ENCODE peak calls at places on chromosomes 13 and 19, in six cellular contexts. Z is brain microvascular endothelial cell, I is lower leg skin, L is Peyer's patch, F is DND-41, B is AG09319. O is an unnamed sample.

GRCh38 chr13:93818345-93818744 is 591.7 kb downstream of the GPC6 start:
- DNase-seq in I (no peak), F (no peak), B (no peak), Z (no peak), L (no peak), O (no peak)

GRCh38 chr13:30690282-30691188 is 44.8 kb upstream of the ALOX5AP start:
- DNase-seq in L (peak), Z (peak), F (peak), I (peak), B (peak), O (peak)

GRCh38 chr13:57352114-57352513 is 185.1 kb downstream of the PRR20E start:
- DNase-seq in B (no peak), F (no peak), L (no peak), Z (no peak), I (no peak), O (no peak)

GRCh38 chr13:114035186-114035582 is 61.3 kb upstream of the C13orf46 start:
- DNase-seq in Z (no peak), I (no peak), F (no peak), L (no peak), B (no peak), O (no peak)

GRCh38 chr13:24276310-24276709 is 33.1 kb upstream of the C1QTNF9 start:
- DNase-seq in F (no peak), L (no peak), I (no peak), Z (no peak), B (no peak), O (no peak)

GRCh38 chr13:60379837-60380236 is 17.2 kb upstream of the TDRD3 start:
- DNase-seq in F (no peak), I (no peak), B (no peak), L (no peak), Z (no peak), O (no peak)

GRCh38 chr13:76720416-76720815 is 165.8 kb downstream of the KCTD12 start:
- DNase-seq in L (no peak), F (no peak), I (no peak), Z (no peak), B (no peak), O (no peak)

GRCh38 chr19:13597625-13598024 is 91.3 kb upstream of the CACNA1A start:
- DNase-seq in L (peak), F (peak), I (no peak), Z (peak), B (peak), O (peak)

GRCh38 chr13:83563499-83563898 is 318.8 kb downstream of the SLITRK1 start:
- DNase-seq in F (no peak), Z (no peak), I (no peak), B (no peak), L (no peak), O (no peak)

GRCh38 chr19:46537136-46538097 is 41.8 kb upstream of the PNMA8B start:
- DNase-seq in F (peak), I (peak), B (no peak), L (peak), Z (peak), O (peak)

GRCh38 chr13:91304740-91305139 is 42.7 kb upstream of the MIR17HG start:
- DNase-seq in B (no peak), L (no peak), Z (no peak), F (no peak), I (no peak), O (no peak)

GRCh38 chr13:99357149-99357596 is 50.0 kb upstream of the GPR183 start:
- DNase-seq in B (peak), L (no peak), Z (peak), F (no peak), I (no peak), O (peak)

GRCh38 chr13:111034811-111035210 is 80.3 kb upstream of the ARHGEF7 start:
- DNase-seq in L (no peak), B (no peak), I (no peak), F (no peak), Z (peak), O (peak)

GRCh38 chr19:46990998-46991676 is 28.5 kb upstream of the NPAS1 start:
- DNase-seq in L (peak), B (peak), F (peak), Z (peak), I (peak), O (peak)

GRCh38 chr19:47813304-47813994 is 8.3 kb upstream of the CRX start:
- DNase-seq in B (peak), L (peak), I (peak), F (peak), Z (peak), O (peak)

GRCh38 chr13:82654851-82655517 is 1227.3 kb downstream of the SLITRK1 start:
- DNase-seq in F (no peak), I (peak), Z (peak), B (peak), L (no peak), O (peak)

GRCh38 chr13:100290165-100290801 is 201.4 kb downstream of the PCCA start:
- DNase-seq in I (no peak), F (no peak), B (no peak), L (no peak), Z (no peak), O (no peak)

DNA sequence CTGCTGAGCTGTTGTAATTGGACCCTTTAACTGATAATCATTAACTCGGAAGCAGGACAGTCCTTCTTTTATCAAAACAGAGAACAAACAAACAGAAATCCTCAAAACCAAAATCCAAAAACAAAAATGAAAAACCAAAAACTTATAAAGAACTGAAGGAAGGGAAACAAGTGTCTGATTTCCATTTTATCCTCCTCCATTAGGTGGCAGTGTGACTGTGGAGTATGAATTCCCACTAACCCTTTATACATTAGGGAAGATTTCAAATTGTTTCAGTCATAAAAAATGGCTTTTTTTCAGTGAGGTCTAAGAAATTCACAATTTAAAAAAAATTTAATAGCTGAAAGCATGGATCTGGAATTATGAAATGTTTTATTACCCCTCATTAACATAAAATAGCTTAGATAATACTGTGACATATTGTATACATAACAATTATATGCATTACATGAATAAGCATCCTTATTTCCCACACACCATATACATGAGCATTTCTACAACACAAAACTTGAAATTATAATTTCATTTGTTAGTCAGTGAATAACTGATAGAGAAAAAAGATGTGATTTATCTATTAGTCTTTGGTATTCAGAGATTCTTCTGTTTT is 1074.3 kb upstream of the PCDH9 start:
- DNase-seq in F (no peak), I (no peak), Z (no peak), L (no peak), B (no peak), O (no peak)
- TF ChIP-seq CTCF in F (peak), I (no peak), Z (peak), L (no peak), B (peak), O (peak)

DNA sequence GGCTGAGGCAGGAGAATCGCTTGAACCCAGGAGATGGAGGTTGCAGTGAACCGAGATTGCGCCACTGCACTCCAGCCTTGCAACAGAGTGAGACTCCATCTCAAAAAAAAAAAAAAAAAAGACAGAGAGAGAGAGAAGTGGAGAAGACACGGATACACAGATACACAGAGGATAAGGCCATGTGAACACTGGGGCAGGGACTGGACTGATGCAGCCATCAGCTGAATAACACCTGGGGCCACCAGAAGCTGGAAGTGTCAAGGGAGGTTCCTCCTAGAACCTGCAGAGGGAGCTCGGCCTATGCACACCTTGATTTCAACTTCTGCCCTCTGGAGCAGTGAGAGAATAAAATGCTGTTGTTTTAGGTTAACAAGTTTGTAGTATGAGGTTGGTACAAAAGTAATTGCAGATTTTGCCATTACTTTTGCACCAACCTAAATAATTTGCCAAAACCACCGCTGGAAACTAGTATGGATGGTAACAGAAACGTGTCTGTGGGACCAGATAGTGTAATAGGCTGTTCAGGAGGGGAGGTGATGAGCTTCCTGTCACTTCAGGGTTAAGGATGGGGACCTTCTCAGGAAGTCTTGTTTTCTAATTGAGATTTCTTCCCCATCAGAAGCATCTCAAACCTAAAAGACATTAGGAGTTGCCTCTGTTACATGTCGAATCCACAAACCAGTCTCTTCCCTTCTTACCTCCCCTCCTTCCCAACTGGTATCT is 36.4 kb upstream of the IGSF23 start:
- DNase-seq in B (no peak), L (no peak), I (peak), F (peak), Z (peak), O (peak)
- TF ChIP-seq CTCF in B (peak), L (no peak), I (no peak), F (peak), Z (peak), O (peak)

GRCh38 chr13:108609353-108609752 is 20.1 kb upstream of the MYO16 start:
- DNase-seq in L (no peak), F (no peak), Z (no peak), B (peak), I (no peak), O (no peak)
- TF ChIP-seq CTCF in L (no peak), F (peak), Z (peak), B (peak), I (no peak), O (peak)

GRCh38 chr19:1571358-1571757 is 3.2 kb upstream of the MEX3D start:
- DNase-seq in B (no peak), L (no peak), F (no peak), I (no peak), Z (no peak), O (no peak)

GRCh38 chr19:1570836-1571235 is 2.7 kb upstream of the MEX3D start:
- DNase-seq in B (no peak), F (no peak), Z (no peak), I (no peak), L (no peak), O (no peak)

GRCh38 chr19:1574354-1574753 is 6.2 kb upstream of the MEX3D start:
- DNase-seq in F (no peak), I (no peak), B (no peak), Z (no peak), L (no peak), O (no peak)

GRCh38 chr19:1574763-1575162 is 6.6 kb upstream of the MEX3D start:
- DNase-seq in F (no peak), L (no peak), I (no peak), Z (no peak), B (no peak), O (no peak)

GRCh38 chr19:1572795-1573194 is 4.7 kb upstream of the MEX3D start:
- DNase-seq in F (no peak), B (no peak), L (no peak), Z (no peak), I (no peak), O (no peak)
- TF ChIP-seq CTCF in F (no peak), B (no peak), L (no peak), Z (no peak), I (no peak), O (no peak)

GRCh38 chr13:36046672-36047071 is 84.5 kb downstream of the DCLK1 start:
- DNase-seq in L (no peak), I (no peak), B (no peak), Z (no peak), F (no peak), O (no peak)
- TF ChIP-seq CTCF in L (no peak), I (no peak), B (no peak), Z (no peak), F (no peak), O (no peak)

DNA sequence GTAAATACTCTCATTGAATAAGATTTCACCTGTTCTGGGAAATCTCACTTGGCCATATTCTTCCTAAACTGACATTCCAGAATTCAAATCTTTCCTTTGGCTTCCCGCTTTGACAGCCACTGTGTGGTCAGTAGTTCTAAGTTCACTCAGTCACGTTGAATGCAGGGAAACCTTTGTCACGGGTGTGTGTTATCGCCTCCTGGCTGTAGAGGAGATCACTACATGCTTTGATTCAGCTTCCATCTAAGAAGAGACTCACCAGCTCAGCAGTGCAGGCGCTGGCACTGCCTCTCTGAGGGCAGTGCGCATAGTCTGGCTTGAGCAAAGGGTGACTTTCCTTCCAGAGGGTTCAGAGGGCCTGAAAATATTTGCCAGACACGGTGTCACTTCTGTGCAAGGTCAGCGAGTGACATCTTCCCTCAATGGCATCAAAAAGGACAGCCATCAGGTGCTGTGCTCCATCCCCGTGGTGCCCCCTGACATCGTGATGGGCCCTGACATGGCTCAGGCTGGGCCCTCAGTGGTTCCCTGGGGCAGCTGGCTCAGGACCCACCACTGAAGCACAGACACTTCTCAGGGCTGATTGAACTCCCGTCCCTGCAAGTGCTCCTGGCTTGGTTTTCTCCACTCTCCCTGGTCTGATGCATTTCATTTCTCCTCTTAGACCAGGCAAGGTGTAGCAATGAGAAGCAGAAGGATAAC is 635.4 kb upstream of the ARGLU1 start:
- DNase-seq in B (no peak), F (peak), Z (peak), L (no peak), I (no peak), O (peak)
- TF ChIP-seq CTCF in B (peak), F (peak), Z (peak), L (no peak), I (no peak), O (peak)

GRCh38 chr19:55325172-55325571 is at the start of gene TMEM150B:
- DNase-seq in B (no peak), I (no peak), F (no peak), L (no peak), Z (no peak), O (no peak)
- TF ChIP-seq CTCF in B (no peak), I (no peak), F (no peak), L (no peak), Z (no peak), O (no peak)

GRCh38 chr19:23686622-23687423 is at the start of gene ZNF675:
- DNase-seq in B (peak), Z (peak), F (peak), L (peak), I (peak), O (peak)
- TF ChIP-seq CTCF in B (peak), Z (peak), F (no peak), L (no peak), I (no peak), O (peak)

GRCh38 chr13:43981091-43981490 is 101.4 kb downstream of the LACC1 start:
- DNase-seq in F (no peak), B (no peak), L (no peak), I (no peak), Z (no peak), O (no peak)
- TF ChIP-seq CTCF in F (no peak), B (no peak), L (no peak), I (no peak), Z (peak), O (peak)

DNA sequence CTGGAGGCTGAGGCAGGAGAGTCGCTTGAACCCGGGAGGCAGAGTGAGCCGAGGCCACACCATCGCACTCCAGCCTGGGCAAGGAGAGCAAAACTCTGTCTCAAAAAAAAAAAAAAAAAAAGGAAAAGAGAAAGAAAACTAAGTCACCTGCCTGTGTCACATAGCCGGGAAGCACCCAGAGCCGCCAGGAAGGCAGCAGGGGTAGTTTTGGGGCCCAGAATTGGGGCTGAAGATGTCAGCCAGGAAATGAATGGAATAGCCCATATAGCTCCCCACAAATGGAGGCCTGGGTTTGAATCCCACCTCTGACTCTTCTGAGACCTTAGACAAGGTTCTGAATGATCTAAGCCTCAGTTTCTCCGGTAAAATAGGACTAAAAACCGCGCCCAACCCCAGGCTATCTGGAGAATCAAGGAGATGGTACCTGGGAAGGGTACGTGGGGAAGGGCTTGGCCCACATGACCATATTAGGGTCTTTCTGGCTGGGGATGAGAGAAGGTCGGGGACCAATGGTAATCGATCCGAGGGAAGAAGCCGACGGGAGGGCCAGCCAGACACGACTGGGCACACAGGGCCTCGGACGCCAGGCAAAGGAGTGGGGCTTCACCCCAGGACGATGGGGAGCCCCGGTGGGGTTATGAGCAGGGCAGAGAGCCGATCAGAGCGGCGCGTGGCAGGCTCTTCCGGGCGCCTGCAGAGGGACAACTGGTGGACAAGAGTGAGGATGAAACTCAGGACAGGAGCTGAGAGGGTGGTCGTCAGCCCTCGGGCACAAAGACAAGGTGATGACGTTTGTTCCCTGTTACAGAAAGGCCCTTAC is 14.4 kb downstream of the CCDC124 start:
- DNase-seq in I (no peak), L (peak), F (no peak), B (no peak), Z (no peak), O (no peak)
- TF ChIP-seq CTCF in I (no peak), L (no peak), F (no peak), B (no peak), Z (peak), O (no peak)